ENCODE peak calls at places on chromosomes 2 and 18, in six cellular contexts. T is NCI-H1092; B is hypothalamus; G is esophagus squamous epithelium; P is CD8-positive, alpha-beta T cell; W is NCI-H2081. D is an unnamed sample.

GRCh38 chr18:78327643-78328042 is 652.0 kb upstream of the SALL3 start:
- DNase-seq in T (no peak), B (no peak), G (no peak), P (no peak), W (no peak), D (no peak)

GRCh38 chr2:25043241-25043867 is 1.5 kb downstream of the EFR3B start:
- DNase-seq in T (no peak), B (no peak), G (no peak), P (no peak), W (no peak), D (no peak)

GRCh38 chr2:151258121-151258520 is 3.5 kb downstream of the RBM43 start:
- DNase-seq in T (no peak), B (no peak), G (no peak), P (no peak), W (no peak), D (no peak)

GRCh38 chr2:238423561-238424312 is 3.0 kb upstream of the ASB1 start:
- DNase-seq in T (no peak), B (no peak), G (no peak), P (no peak), W (no peak), D (no peak)

GRCh38 chr18:49652841-49653240 is 91.0 kb downstream of the LIPG start:
- DNase-seq in T (no peak), B (no peak), G (no peak), P (no peak), W (no peak), D (no peak)

GRCh38 chr2:68796306-68796905 is 61.8 kb downstream of the ARHGAP25 start:
- DNase-seq in T (no peak), B (no peak), G (no peak), P (no peak), W (no peak), D (no peak)

GRCh38 chr2:10542033-10542432 is 93.9 kb upstream of the ODC1 start:
- DNase-seq in T (no peak), B (no peak), G (no peak), P (no peak), W (no peak), D (no peak)

GRCh38 chr2:233801357-233802131 is 23.4 kb downstream of the MROH2A start:
- DNase-seq in T (no peak), B (no peak), G (no peak), P (no peak), W (no peak), D (no peak)

D was measured in retina.